ENCODE peak calls at places on chromosomes 5 and 9, in seven cellular contexts. R, O, I, H, C, J and W are unnamed samples.

GRCh38 chr5:101580591-101580990 is 677.5 kb upstream of the ST8SIA4 start:
- DNase-seq in O (peak), I (no peak), J (no peak), R (no peak), C (no peak), H (no peak), W (no peak)

GRCh38 chr5:157476699-157477408 is 16.8 kb downstream of the NIPAL4 start:
- DNase-seq in J (peak), C (peak), H (peak), I (no peak), R (peak), O (peak), W (peak)

GRCh38 chr5:1332461-1333001 is 12.4 kb downstream of the CLPTM1L start:
- DNase-seq in O (no peak), I (no peak), C (no peak), H (no peak), J (no peak), R (no peak), W (no peak)

GRCh38 chr9:89496645-89497044 is 1.3 kb downstream of the SEMA4D start:
- DNase-seq in O (no peak), I (no peak), C (no peak), R (no peak), H (peak), J (no peak), W (no peak)

GRCh38 chr9:100229136-100229535 is 123.6 kb downstream of the TEX10 start:
- DNase-seq in H (no peak), I (no peak), O (no peak), R (no peak), C (no peak), J (no peak), W (no peak)

GRCh38 chr9:84742261-84742660 is 72.7 kb downstream of the NTRK2 start:
- DNase-seq in H (no peak), I (no peak), O (no peak), J (no peak), R (no peak), C (no peak), W (no peak)

GRCh38 chr5:151141535-151141934 is 16.0 kb downstream of the ANXA6 start:
- DNase-seq in H (no peak), O (no peak), R (peak), J (no peak), I (no peak), C (peak), W (no peak)

GRCh38 chr5:74993743-74994142 is 58.6 kb downstream of the GCNT4 start:
- DNase-seq in J (no peak), H (no peak), O (no peak), I (no peak), C (no peak), R (no peak), W (no peak)

GRCh38 chr5:73201547-73202513 is 28.8 kb downstream of the TMEM174 start:
- DNase-seq in C (peak), O (peak), H (peak), R (peak), J (peak), I (peak), W (no peak)

GRCh38 chr5:93126634-93127033 is 454.4 kb downstream of the NR2F1-AS1 start:
- DNase-seq in R (no peak), J (peak), I (no peak), H (no peak), C (no peak), O (peak), W (no peak)

GRCh38 chr5:152406082-152406481 is 1.0 kb upstream of the NMUR2 start:
- DNase-seq in O (no peak), H (no peak), I (no peak), R (no peak), J (no peak), C (no peak), W (no peak)

GRCh38 chr9:92406506-92406905 is 2.1 kb upstream of the OGN start:
- DNase-seq in J (peak), R (no peak), I (no peak), C (peak), H (peak), O (no peak), W (no peak)

GRCh38 chr9:128145536-128145935 is 3.7 kb upstream of the LCN2 start:
- DNase-seq in R (no peak), O (no peak), J (no peak), C (no peak), I (peak), H (no peak), W (no peak)

GRCh38 chr5:61167382-61167781 is 5.1 kb upstream of the SMIM15 start:
- DNase-seq in O (peak), I (no peak), H (no peak), C (peak), J (peak), R (no peak), W (no peak)

GRCh38 chr5:99441235-99441634 is 512.4 kb upstream of the CHD1 start:
- DNase-seq in O (no peak), C (no peak), H (no peak), J (no peak), R (no peak), I (no peak), W (no peak)

GRCh38 chr9:104093162-104093561 is 947 bp upstream of the SMC2 start:
- DNase-seq in O (peak), R (peak), H (no peak), C (peak), I (no peak), J (peak), W (no peak)

GRCh38 chr5:19853616-19854240 is 134.3 kb downstream of the CDH18 start:
- DNase-seq in O (no peak), J (peak), I (no peak), H (no peak), C (no peak), R (no peak), W (peak)

GRCh38 chr5:135128361-135128760 is 94.3 kb upstream of the PITX1 start:
- DNase-seq in R (no peak), J (no peak), O (no peak), C (no peak), I (no peak), H (no peak), W (no peak)

GRCh38 chr9:123281659-123282342 is 13.4 kb upstream of the STRBP start:
- DNase-seq in R (no peak), O (no peak), C (no peak), J (no peak), I (no peak), H (no peak), W (no peak)

GRCh38 chr5:1174122-1174936 is 27.1 kb upstream of the SLC6A19 start:
- DNase-seq in R (peak), O (peak), J (peak), I (peak), H (no peak), C (peak), W (peak)

GRCh38 chr9:124271660-124272059 is 13.9 kb downstream of the NEK6 start:
- DNase-seq in H (no peak), O (no peak), C (no peak), R (no peak), I (no peak), J (no peak), W (no peak)

GRCh38 chr5:90446961-90447360 is 27.6 kb downstream of the MBLAC2 start:
- DNase-seq in I (no peak), R (no peak), J (peak), O (peak), C (no peak), H (no peak), W (no peak)

GRCh38 chr5:151058891-151059611 is 21.8 kb downstream of the TNIP1 start:
- DNase-seq in R (no peak), J (no peak), C (no peak), I (no peak), O (no peak), H (no peak), W (no peak)

GRCh38 chr5:858726-859125 is 7.9 kb upstream of the ZDHHC11 start:
- DNase-seq in H (no peak), C (no peak), R (no peak), I (peak), O (no peak), J (no peak), W (no peak)

GRCh38 chr5:124262443-124262842 is 484.0 kb downstream of the ZNF608 start:
- DNase-seq in C (no peak), H (no peak), O (peak), I (no peak), J (peak), R (peak), W (no peak)

GRCh38 chr9:113244556-113244955 is 23.2 kb downstream of the SLC31A1 start:
- DNase-seq in C (no peak), J (no peak), I (no peak), R (no peak), H (no peak), O (no peak), W (no peak)

GRCh38 chr5:150583541-150584225 is 56.8 kb upstream of the SYNPO start:
- DNase-seq in H (no peak), I (no peak), R (no peak), C (no peak), O (no peak), J (no peak), W (no peak)

GRCh38 chr5:58751222-58751621 is 168.3 kb downstream of the RAB3C start:
- DNase-seq in H (no peak), I (no peak), R (no peak), O (peak), C (peak), J (peak), W (peak)

DNA sequence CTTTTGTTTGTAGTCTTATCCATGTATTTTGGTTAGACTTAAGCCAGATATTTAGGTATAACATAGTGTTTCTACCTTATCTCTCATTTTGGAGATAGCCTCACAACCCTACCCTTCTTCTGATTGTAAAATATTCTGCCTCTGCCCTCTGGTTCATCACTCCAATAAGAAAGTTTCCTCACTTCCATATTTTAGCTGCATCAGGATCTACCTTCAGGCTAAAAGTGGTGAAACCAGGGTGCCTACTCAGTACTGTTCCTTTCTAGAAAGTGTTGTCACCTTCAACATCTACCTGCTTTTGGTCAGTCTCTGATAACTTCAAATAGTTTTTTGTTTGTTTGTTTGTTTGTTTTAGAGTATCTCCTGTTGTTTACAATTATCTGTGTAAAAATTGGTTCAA is 294.6 kb downstream of the ANXA1 start:
- DNase-seq in O (no peak), J (no peak), I (no peak), H (no peak), C (no peak), R (no peak), W (no peak)
- H3K4me3 ChIP-seq in O (no peak), J (no peak), I (no peak), H (no peak), C (no peak), R (no peak), W (no peak)

GRCh38 chr9:36092014-36092413 is 44.5 kb upstream of the GLIPR2 start:
- DNase-seq in C (no peak), I (no peak), R (no peak), O (no peak), J (no peak), H (no peak), W (no peak)
- TF ChIP-seq CTCF in C (no peak), I (no peak), R (no peak), O (no peak), J (no peak), H (no peak), W (no peak)

GRCh38 chr5:139658928-139659667 is 10.9 kb downstream of the CXXC5 start:
- DNase-seq in C (peak), H (no peak), R (peak), O (peak), J (peak), I (no peak), W (no peak)

GRCh38 chr5:139660916-139661814 is 13.0 kb downstream of the CXXC5 start:
- DNase-seq in C (peak), I (peak), R (peak), O (peak), H (no peak), J (peak), W (peak)

GRCh38 chr5:139658501-139658927 is 10.4 kb downstream of the CXXC5 start:
- DNase-seq in I (no peak), O (peak), J (no peak), H (no peak), R (no peak), C (no peak), W (no peak)

GRCh38 chr5:139660105-139660915 is 12.2 kb downstream of the CXXC5 start:
- DNase-seq in O (peak), R (no peak), I (peak), H (no peak), J (no peak), C (no peak), W (no peak)

DNA sequence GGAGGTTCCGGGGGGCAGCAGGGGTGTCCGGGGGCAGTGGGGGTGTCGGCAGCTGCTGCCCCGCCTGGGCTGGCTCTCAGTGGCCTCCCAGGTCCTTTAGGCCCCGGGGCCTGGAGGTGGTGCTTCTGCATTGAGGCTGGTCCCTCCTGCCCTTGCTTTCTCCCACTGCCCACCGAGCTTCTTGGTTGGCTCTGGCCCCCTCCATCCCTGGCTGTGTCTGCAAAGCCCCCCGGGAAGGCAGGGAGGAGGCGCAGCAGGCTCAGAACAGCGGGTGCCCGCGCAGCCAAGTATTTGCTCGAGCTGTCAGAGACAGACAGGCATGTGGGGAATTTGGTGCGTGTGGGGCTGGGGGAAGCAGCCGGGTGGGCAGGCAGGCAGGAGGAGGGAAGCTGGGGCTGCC is 11.5 kb downstream of the CXXC5 start:
- DNase-seq in C (no peak), H (no peak), I (no peak), J (no peak), O (no peak), R (peak), W (no peak)
- H3K4me3 ChIP-seq in C (peak), H (no peak), I (peak), J (peak), O (peak), R (no peak), W (peak)

GRCh38 chr5:3997670-3998069 is 402.0 kb downstream of the IRX1 start:
- DNase-seq in R (no peak), H (peak), O (no peak), C (no peak), J (no peak), I (no peak), W (no peak)
- TF ChIP-seq CTCF in R (no peak), H (peak), O (no peak), C (no peak), J (no peak), I (no peak), W (no peak)

GRCh38 chr5:14107536-14107935 is 35.6 kb upstream of the TRIO start:
- DNase-seq in J (peak), R (no peak), H (no peak), I (no peak), C (no peak), O (peak), W (no peak)

GRCh38 chr5:14110196-14110595 is 32.9 kb upstream of the TRIO start:
- DNase-seq in R (no peak), H (no peak), C (no peak), I (no peak), J (peak), O (peak), W (no peak)

GRCh38 chr5:14109041-14109747 is 33.9 kb upstream of the TRIO start:
- DNase-seq in R (no peak), C (peak), I (no peak), H (no peak), O (peak), J (peak), W (no peak)

GRCh38 chr5:14109771-14110170 is 33.4 kb upstream of the TRIO start:
- DNase-seq in O (peak), R (no peak), H (no peak), C (no peak), J (peak), I (no peak), W (no peak)

DNA sequence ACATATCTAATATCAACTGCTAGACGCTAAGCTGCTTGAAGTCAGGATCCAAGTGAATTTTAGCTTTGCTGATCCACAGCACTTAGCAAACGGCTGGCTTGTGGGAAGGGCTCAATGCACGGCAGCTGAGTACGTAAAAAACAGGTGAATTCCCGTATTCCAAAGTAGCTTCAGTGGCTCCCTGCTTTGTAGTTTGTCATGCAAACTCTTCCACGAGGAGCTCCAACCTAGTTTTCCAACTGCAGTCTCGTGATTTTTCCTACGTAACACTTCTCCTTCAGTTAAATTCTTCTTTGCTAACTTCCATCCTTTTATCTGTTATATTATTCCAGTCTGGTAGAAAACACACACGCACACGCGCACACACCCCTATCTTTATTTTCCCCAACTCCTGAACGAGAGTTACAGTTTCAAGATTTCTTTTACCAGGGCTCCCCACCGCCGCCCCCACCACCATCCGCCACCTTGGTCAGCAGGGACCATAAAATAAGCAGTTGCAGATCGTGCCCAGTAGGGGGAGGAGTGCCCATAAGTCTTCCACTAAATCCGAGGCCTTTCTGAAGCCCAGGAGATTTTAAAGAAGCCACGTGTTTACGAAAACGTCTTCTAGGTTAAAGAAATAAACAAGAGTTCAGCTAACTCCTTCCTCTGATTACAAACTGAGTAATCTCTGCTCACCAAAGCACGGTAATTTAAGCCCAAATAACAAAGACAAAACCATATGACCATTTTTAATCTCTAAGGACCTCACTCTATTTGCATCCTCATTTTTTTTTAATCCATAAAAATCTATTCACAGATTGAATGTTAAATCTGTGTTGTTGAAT is 34.8 kb upstream of the TRIO start:
- DNase-seq in I (no peak), J (peak), C (peak), R (peak), H (no peak), O (peak), W (peak)
- H3K4me3 ChIP-seq in I (no peak), J (peak), C (no peak), R (peak), H (no peak), O (peak), W (no peak)

DNA sequence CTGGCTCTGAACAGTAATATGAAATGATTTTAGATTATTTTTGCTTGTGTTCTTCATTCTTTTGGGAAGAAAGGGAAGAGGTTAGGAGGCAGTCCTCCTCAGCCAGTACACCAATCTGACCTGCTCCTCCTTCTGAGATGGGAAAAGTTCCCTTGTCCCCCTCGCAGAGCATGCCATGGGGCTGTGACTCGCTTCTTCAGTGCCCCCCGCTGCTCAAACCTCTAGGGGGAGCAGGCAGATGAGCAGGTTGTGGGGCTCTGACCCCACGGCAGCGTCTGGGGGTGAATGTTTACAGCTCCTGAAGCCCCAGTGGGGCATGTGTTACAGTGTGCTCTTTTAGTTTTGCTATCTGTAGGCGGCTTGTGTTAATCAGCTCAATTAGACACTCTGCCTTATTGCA is 50.9 kb upstream of the KLF9 start:
- DNase-seq in R (no peak), J (no peak), H (no peak), I (no peak), C (no peak), O (no peak), W (no peak)
- TF ChIP-seq CTCF in R (no peak), J (no peak), H (no peak), I (no peak), C (peak), O (no peak), W (no peak)

GRCh38 chr5:116361171-116361967 is 213.3 kb downstream of the SEMA6A start:
- DNase-seq in C (peak), R (peak), J (peak), O (peak), I (peak), H (no peak), W (no peak)
- H3K4me3 ChIP-seq in C (peak), R (peak), J (peak), O (peak), I (peak), H (no peak), W (peak)

GRCh38 chr5:159102294-159102934 is 2.7 kb upstream of the EBF1 start:
- DNase-seq in I (no peak), C (no peak), H (no peak), J (no peak), R (no peak), O (peak), W (no peak)

GRCh38 chr5:159103086-159103485 is 3.4 kb upstream of the EBF1 start:
- DNase-seq in R (no peak), O (no peak), I (no peak), J (no peak), H (no peak), C (no peak), W (no peak)

GRCh38 chr5:159105318-159106053 is 5.8 kb upstream of the EBF1 start:
- DNase-seq in O (no peak), I (no peak), R (peak), J (no peak), H (no peak), C (no peak), W (no peak)

GRCh38 chr5:159104759-159105317 is 5.1 kb upstream of the EBF1 start:
- DNase-seq in H (no peak), R (peak), J (no peak), I (peak), C (no peak), O (no peak), W (no peak)

GRCh38 chr5:159104058-159104651 is 4.4 kb upstream of the EBF1 start:
- DNase-seq in J (peak), C (peak), H (no peak), R (peak), I (peak), O (peak), W (no peak)
- TF ChIP-seq CTCF in J (peak), C (peak), H (no peak), R (peak), I (peak), O (peak), W (peak)

DNA sequence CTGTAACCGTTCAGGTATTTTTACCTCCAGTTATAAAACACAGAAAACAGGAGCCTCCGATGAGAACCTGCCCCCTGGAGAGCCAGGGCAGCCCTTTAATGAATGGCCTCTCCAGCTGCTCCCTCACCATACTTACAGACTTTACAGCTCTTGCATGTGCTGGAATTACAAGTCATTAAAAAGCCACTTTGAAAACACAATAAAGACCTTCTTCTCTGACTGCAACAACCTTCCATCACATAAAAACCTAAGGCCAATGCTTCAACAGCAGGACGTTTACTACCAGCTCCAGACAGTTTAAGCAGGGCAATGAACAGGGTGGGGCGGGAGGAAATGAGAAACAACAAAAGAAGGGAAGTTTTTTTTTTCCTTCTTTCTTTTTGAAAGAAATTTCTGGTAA is 213.8 kb downstream of the MLLT3 start:
- DNase-seq in I (no peak), O (no peak), H (no peak), C (no peak), R (peak), J (no peak), W (no peak)
- H3K4me3 ChIP-seq in I (no peak), O (no peak), H (no peak), C (no peak), R (peak), J (no peak), W (no peak)